ENCODE peak calls at places on chromosomes 3 and 15, in four cellular contexts. I is CD4-positive, alpha-beta T cell; N is uterus; Z is PC-3. H is an unnamed sample. For H3K27me3, the result is how much of the 10 kb centered on the place peaks cover.

GRCh38 chr15:68497206-68497910 is 65.4 kb upstream of the ITGA11 start:
- DNase-seq in N (no peak), I (no peak), Z (no peak), H (no peak)

GRCh38 chr15:51621917-51622268 is 678 bp downstream of the DMXL2 start:
- DNase-seq in Z (peak), N (peak), I (no peak), H (no peak)

GRCh38 chr3:165748094-165748493 is 89.1 kb downstream of the BCHE start:
- DNase-seq in N (no peak), I (no peak), Z (no peak), H (no peak)

GRCh38 chr3:124118397-124118796 is 126.5 kb upstream of the ROPN1 start:
- DNase-seq in Z (peak), N (no peak), I (no peak), H (no peak)

GRCh38 chr3:129485681-129486056 is 42.8 kb upstream of the RHO start:
- DNase-seq in N (peak), I (no peak), Z (peak), H (peak)

GRCh38 chr3:155815030-155815429 is 9.0 kb upstream of the C3orf33 start:
- DNase-seq in I (no peak), N (no peak), Z (no peak), H (no peak)

GRCh38 chr3:122679467-122680291 is 960 bp upstream of the PARP14 start:
- DNase-seq in N (peak), Z (peak), I (no peak), H (peak)

GRCh38 chr15:58593870-58594269 is 155.6 kb downstream of the ADAM10 start:
- DNase-seq in Z (no peak), N (no peak), I (no peak), H (no peak)

GRCh38 chr15:90402230-90402629 is 14.2 kb downstream of the IQGAP1 start:
- DNase-seq in N (peak), Z (peak), I (no peak), H (peak)

GRCh38 chr3:99730870-99731269 is 86.8 kb upstream of the CMSS1 start:
- DNase-seq in I (no peak), N (no peak), Z (no peak), H (no peak)

GRCh38 chr3:105823149-105823866 is 45.5 kb downstream of the CBLB start:
- DNase-seq in Z (peak), I (no peak), N (no peak), H (no peak)

GRCh38 chr3:42428830-42429229 is 18.4 kb upstream of the LYZL4 start:
- DNase-seq in N (no peak), Z (no peak), I (no peak), H (no peak)

GRCh38 chr3:64138656-64139375 is 86.5 kb downstream of the PRICKLE2 start:
- DNase-seq in N (no peak), Z (no peak), I (no peak), H (no peak)

GRCh38 chr3:126358816-126359181 is 1.6 kb upstream of the KLF15 start:
- DNase-seq in I (no peak), Z (no peak), N (no peak), H (no peak)

GRCh38 chr3:98784666-98785600 is 21.8 kb downstream of the ST3GAL6 start:
- DNase-seq in Z (peak), N (no peak), I (no peak), H (no peak)

GRCh38 chr3:45528429-45528828 is 66.1 kb upstream of the LIMD1 start:
- DNase-seq in I (no peak), Z (peak), N (no peak), H (no peak)

GRCh38 chr3:127773752-127774395 is 48.4 kb downstream of the MGLL start:
- DNase-seq in N (no peak), I (no peak), Z (no peak), H (no peak)

GRCh38 chr3:52891615-52892081 is 5.7 kb downstream of the STIMATE start:
- DNase-seq in I (no peak), N (no peak), Z (no peak), H (no peak)

GRCh38 chr15:29560896-29561295 is 261.4 kb downstream of the TJP1 start:
- DNase-seq in I (no peak), Z (no peak), N (no peak), H (no peak)

GRCh38 chr3:96478496-96478895 is 335.9 kb upstream of the EPHA6 start:
- DNase-seq in Z (peak), N (no peak), I (no peak), H (no peak)

GRCh38 chr3:45889278-45889833 is 3.0 kb downstream of the CCR9 start:
- DNase-seq in Z (no peak), N (no peak), I (no peak), H (no peak)

GRCh38 chr3:61955483-61955882 is 394.1 kb downstream of the PTPRG start:
- DNase-seq in N (no peak), Z (no peak), I (no peak), H (no peak)

GRCh38 chr15:67110400-67110799 is 45.0 kb downstream of the SMAD3 start:
- DNase-seq in N (no peak), Z (no peak), I (no peak), H (no peak)

GRCh38 chr3:66502267-66502874 is 1.5 kb upstream of the LRIG1 start:
- DNase-seq in I (no peak), N (no peak), Z (no peak), H (no peak)

GRCh38 chr3:49869525-49870126 is at the start of gene CAMKV:
- DNase-seq in I (peak), Z (no peak), N (no peak), H (no peak)

GRCh38 chr3:29889230-29889629 is 608.4 kb downstream of the RBMS3 start:
- DNase-seq in Z (no peak), I (no peak), N (no peak), H (no peak)

GRCh38 chr3:46928297-46928696 is 48.2 kb downstream of the CCDC12 start:
- DNase-seq in Z (no peak), I (no peak), N (no peak), H (no peak)

GRCh38 chr3:123733341-123733740 is 148.5 kb upstream of the HACD2 start:
- DNase-seq in N (no peak), Z (peak), I (no peak), H (no peak)

GRCh38 chr3:20760981-20761380 is 575.0 kb upstream of the SGO1 start:
- DNase-seq in N (no peak), I (no peak), Z (no peak), H (no peak)

GRCh38 chr3:140206196-140207040 is 271.4 kb downstream of the CLSTN2 start:
- DNase-seq in I (no peak), Z (peak), N (no peak), H (no peak)
- TF ChIP-seq CTCF in I (no peak), Z (no peak), N (no peak), H (no peak)

GRCh38 chr15:33655488-33655887 is 312.8 kb upstream of the CHRM5 start:
- DNase-seq in Z (no peak), I (no peak), N (no peak), H (no peak)
- H3K27me3 ChIP-seq in Z (half or more), I (under half), N (under half), H (under half)

DNA sequence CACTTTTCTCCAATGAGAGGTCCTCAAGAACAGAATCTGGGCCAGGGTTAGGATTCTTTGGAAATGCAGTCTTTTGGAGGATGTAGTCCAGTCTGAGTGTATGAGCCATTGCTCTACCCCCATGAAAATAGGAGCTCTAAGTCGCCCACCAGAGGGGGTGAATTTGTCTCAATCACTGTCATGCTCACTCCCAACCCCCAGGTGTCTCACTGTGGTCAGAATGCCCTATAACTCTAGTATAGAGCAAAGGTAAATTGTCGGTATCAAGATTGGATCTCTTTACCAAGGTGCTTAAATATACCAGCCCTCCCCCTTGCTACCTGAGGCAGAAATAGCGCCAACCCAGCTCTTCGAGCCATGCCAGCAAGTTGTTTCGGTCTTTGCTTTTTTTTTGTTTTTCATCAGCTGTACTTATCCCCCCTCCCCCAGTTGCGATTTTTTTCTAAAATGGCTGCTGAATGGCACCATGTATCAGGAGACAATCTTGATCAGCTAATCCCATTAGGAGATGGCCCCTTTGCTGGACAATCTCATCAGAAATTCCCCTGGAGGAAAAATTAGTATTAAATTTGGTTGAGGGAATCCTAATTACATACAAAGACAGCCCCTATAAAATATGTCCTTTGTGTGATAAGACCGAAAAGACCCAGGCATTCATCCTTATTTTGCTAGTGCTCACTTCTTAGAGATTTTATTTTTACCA is 130.7 kb downstream of the EBLN2 start:
- DNase-seq in Z (peak), I (no peak), N (no peak), H (no peak)
- TF ChIP-seq CTCF in Z (peak), I (no peak), N (no peak), H (no peak)

GRCh38 chr15:36831915-36832310 is 252.5 kb downstream of the CDIN1 start:
- DNase-seq in Z (peak), I (no peak), N (no peak), H (no peak)

GRCh38 chr15:36831125-36831914 is 251.9 kb downstream of the CDIN1 start:
- DNase-seq in Z (peak), I (no peak), N (no peak), H (no peak)

GRCh38 chr15:36827824-36828223 is 248.4 kb downstream of the CDIN1 start:
- DNase-seq in N (no peak), Z (no peak), I (no peak), H (no peak)

GRCh38 chr15:36832792-36833191 is 253.4 kb downstream of the CDIN1 start:
- DNase-seq in I (no peak), Z (no peak), N (no peak), H (no peak)

GRCh38 chr15:36826948-36827347 is 247.5 kb downstream of the CDIN1 start:
- DNase-seq in I (no peak), Z (no peak), N (no peak), H (no peak)
- H3K27me3 ChIP-seq in I (under half), Z (under half), N (under half), H (under half)

GRCh38 chr3:44077267-44077666 is 164.4 kb upstream of the TOPAZ1 start:
- DNase-seq in Z (no peak), I (no peak), N (no peak), H (no peak)
- TF ChIP-seq CTCF in Z (no peak), I (no peak), N (no peak), H (no peak)

GRCh38 chr3:164477403-164477802 is 600.9 kb downstream of the SI start:
- DNase-seq in N (no peak), I (no peak), Z (no peak), H (no peak)

GRCh38 chr3:164479406-164479805 is 598.9 kb downstream of the SI start:
- DNase-seq in Z (no peak), N (no peak), I (no peak), H (no peak)

GRCh38 chr3:164478323-164478722 is 600.0 kb downstream of the SI start:
- DNase-seq in N (no peak), Z (no peak), I (no peak), H (no peak)

GRCh38 chr3:164476631-164477030 is 601.7 kb downstream of the SI start:
- DNase-seq in I (no peak), Z (no peak), N (no peak), H (no peak)

GRCh38 chr3:164479978-164480377 is 598.3 kb downstream of the SI start:
- DNase-seq in I (no peak), Z (peak), N (no peak), H (no peak)
- H3K27me3 ChIP-seq in I (under half), Z (under half), N (under half), H (under half)

GRCh38 chr3:71879089-71879488 is 94.1 kb upstream of the PROK2 start:
- DNase-seq in N (no peak), I (no peak), Z (no peak), H (no peak)
- TF ChIP-seq CTCF in N (no peak), I (no peak), Z (peak), H (no peak)

GRCh38 chr3:37824090-37824953 is 37.4 kb upstream of the CTDSPL start:
- DNase-seq in Z (no peak), I (no peak), N (no peak), H (no peak)

GRCh38 chr3:37823189-37823588 is 38.5 kb upstream of the CTDSPL start:
- DNase-seq in I (no peak), N (no peak), Z (no peak), H (no peak)

GRCh38 chr3:37826933-37827332 is 34.7 kb upstream of the CTDSPL start:
- DNase-seq in N (no peak), I (no peak), Z (no peak), H (no peak)

GRCh38 chr3:37824954-37825328 is 36.7 kb upstream of the CTDSPL start:
- DNase-seq in I (no peak), N (no peak), Z (peak), H (no peak)

DNA sequence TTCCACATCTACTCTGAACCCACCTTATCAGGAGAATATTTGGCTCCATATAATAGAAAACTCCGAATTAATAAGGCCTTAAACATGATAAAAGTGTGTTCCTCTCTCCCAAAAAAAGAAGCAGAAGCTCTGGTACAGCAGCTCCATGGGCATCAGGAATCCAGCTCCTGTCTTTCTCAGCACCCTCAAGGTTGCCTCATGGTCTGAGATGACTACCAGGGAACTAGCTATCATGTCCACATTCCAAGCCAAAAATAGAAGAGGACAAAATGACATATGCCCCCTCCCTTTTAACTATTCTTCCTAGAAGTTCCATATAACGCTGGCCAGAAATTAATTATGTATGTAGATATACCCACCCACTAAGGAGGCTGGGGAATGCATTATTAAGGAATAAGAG is 35.9 kb upstream of the CTDSPL start:
- DNase-seq in Z (no peak), I (no peak), N (no peak), H (no peak)
- H3K27me3 ChIP-seq in Z (half or more), I (under half), N (under half), H (under half)

GRCh38 chr15:42371125-42371524 is 11.8 kb downstream of the CAPN3 start:
- DNase-seq in I (no peak), N (no peak), Z (peak), H (no peak)
- TF ChIP-seq CTCF in I (no peak), N (no peak), Z (peak), H (no peak)

H was measured in gastrocnemius medialis.